ENCODE peak calls at places on chromosomes 6 and 20, in five cellular contexts. One of them, this sample, is unnamed.

GRCh38 chr6:30493643-30494250 is 4.4 kb downstream of the HLA-E start:
- DNase-seq in stomach: no peak
- DNase-seq in prostate gland: no peak
- DNase-seq in thyroid gland: no peak
- DNase-seq in esophagus squamous epithelium: no peak
- DNase-seq in this sample: no peak

GRCh38 chr6:107957165-107957908 is 671 bp downstream of the SEC63 start:
- DNase-seq in stomach: peak
- DNase-seq in thyroid gland: peak
- DNase-seq in esophagus squamous epithelium: no peak
- DNase-seq in prostate gland: peak
- DNase-seq in this sample: peak

GRCh38 chr20:41095110-41095969 is 42.0 kb upstream of the PLCG1 start:
- DNase-seq in thyroid gland: peak
- DNase-seq in esophagus squamous epithelium: no peak
- DNase-seq in prostate gland: peak
- DNase-seq in stomach: peak
- DNase-seq in this sample: peak

GRCh38 chr20:6877633-6878032 is 110.1 kb downstream of the BMP2 start:
- DNase-seq in thyroid gland: no peak
- DNase-seq in stomach: no peak
- DNase-seq in prostate gland: no peak
- DNase-seq in esophagus squamous epithelium: no peak
- DNase-seq in this sample: no peak

GRCh38 chr6:129785081-129785755 is 75.2 kb upstream of the ARHGAP18 start:
- DNase-seq in thyroid gland: no peak
- DNase-seq in esophagus squamous epithelium: no peak
- DNase-seq in stomach: no peak
- DNase-seq in prostate gland: no peak
- DNase-seq in this sample: no peak

GRCh38 chr20:32978009-32978335 is 26.3 kb downstream of the SUN5 start:
- DNase-seq in thyroid gland: no peak
- DNase-seq in prostate gland: no peak
- DNase-seq in stomach: no peak
- DNase-seq in esophagus squamous epithelium: no peak
- DNase-seq in this sample: no peak

GRCh38 chr6:134007077-134007476 is 45.3 kb downstream of the SLC2A12 start:
- DNase-seq in thyroid gland: peak
- DNase-seq in prostate gland: peak
- DNase-seq in stomach: peak
- DNase-seq in esophagus squamous epithelium: no peak
- DNase-seq in this sample: peak

GRCh38 chr6:133921249-133921859 is 31.7 kb upstream of the TBPL1 start:
- DNase-seq in stomach: peak
- DNase-seq in thyroid gland: peak
- DNase-seq in prostate gland: peak
- DNase-seq in esophagus squamous epithelium: peak
- DNase-seq in this sample: peak

GRCh38 chr20:45069261-45069660 is 31.7 kb downstream of the KCNS1 start:
- DNase-seq in stomach: no peak
- DNase-seq in prostate gland: no peak
- DNase-seq in thyroid gland: no peak
- DNase-seq in esophagus squamous epithelium: no peak
- DNase-seq in this sample: no peak

GRCh38 chr20:62519826-62520225 is 44.0 kb upstream of the GATA5 start:
- DNase-seq in thyroid gland: no peak
- DNase-seq in esophagus squamous epithelium: no peak
- DNase-seq in stomach: no peak
- DNase-seq in prostate gland: no peak
- DNase-seq in this sample: no peak

GRCh38 chr20:62522748-62523396 is 47.1 kb upstream of the GATA5 start:
- DNase-seq in esophagus squamous epithelium: no peak
- DNase-seq in prostate gland: no peak
- DNase-seq in stomach: no peak
- DNase-seq in thyroid gland: no peak
- DNase-seq in this sample: no peak

GRCh38 chr20:62524486-62524885 is 48.7 kb upstream of the GATA5 start:
- DNase-seq in esophagus squamous epithelium: no peak
- DNase-seq in stomach: no peak
- DNase-seq in thyroid gland: no peak
- DNase-seq in prostate gland: no peak
- DNase-seq in this sample: no peak

GRCh38 chr20:62525014-62525413 is 49.2 kb upstream of the GATA5 start:
- DNase-seq in thyroid gland: no peak
- DNase-seq in prostate gland: no peak
- DNase-seq in esophagus squamous epithelium: no peak
- DNase-seq in stomach: no peak
- DNase-seq in this sample: no peak

DNA sequence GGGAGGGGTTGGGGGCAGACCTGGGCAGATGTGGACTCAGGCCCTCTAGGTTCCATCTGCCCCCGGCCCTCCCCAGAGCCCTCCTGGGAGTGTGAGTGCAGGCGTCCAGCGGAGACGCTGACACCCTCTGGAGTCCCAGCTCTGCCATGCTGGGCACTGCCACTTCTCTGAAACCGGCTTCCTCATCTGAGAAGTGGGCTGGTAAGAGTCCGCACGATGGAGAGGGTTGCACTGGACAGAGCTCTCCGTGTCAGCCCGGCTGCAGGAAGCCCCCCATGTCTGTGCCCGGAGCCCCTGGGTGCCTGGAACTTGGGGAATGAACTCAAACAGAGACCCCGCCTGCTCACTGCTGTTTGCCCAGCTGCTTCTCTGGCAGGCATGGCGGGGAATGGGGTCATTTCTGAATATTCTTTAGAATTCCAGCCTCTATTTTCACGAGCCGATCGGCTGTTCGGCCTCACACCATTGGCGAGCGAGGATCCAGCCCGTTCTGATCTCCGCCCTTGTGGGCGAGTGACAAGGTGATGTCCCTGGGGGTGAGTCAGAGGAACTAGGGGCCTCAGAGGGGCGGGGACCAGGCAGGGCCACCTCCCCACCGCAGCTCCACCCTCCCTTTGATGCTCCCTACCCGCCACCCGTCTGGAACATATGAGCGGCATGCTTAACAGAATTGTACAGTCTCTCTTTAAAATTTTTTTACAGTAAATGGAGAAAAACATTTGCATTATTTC is 47.8 kb upstream of the GATA5 start:
- DNase-seq in esophagus squamous epithelium: no peak
- DNase-seq in stomach: no peak
- DNase-seq in thyroid gland: no peak
- DNase-seq in prostate gland: no peak
- DNase-seq in this sample: no peak
- TF ChIP-seq POLR2A in esophagus squamous epithelium: no peak
- TF ChIP-seq POLR2A in stomach: no peak
- TF ChIP-seq POLR2A in thyroid gland: no peak
- TF ChIP-seq POLR2A in prostate gland: no peak
- TF ChIP-seq POLR2A in this sample: no peak

GRCh38 chr6:41445268-41445667 is 100.9 kb upstream of the FOXP4 start:
- DNase-seq in thyroid gland: no peak
- DNase-seq in esophagus squamous epithelium: no peak
- DNase-seq in prostate gland: no peak
- DNase-seq in stomach: no peak
- DNase-seq in this sample: no peak

GRCh38 chr6:41440958-41441357 is 105.2 kb upstream of the FOXP4 start:
- DNase-seq in esophagus squamous epithelium: no peak
- DNase-seq in stomach: no peak
- DNase-seq in prostate gland: no peak
- DNase-seq in thyroid gland: no peak
- DNase-seq in this sample: no peak

GRCh38 chr6:41441598-41442205 is 104.5 kb upstream of the FOXP4 start:
- DNase-seq in prostate gland: no peak
- DNase-seq in thyroid gland: peak
- DNase-seq in stomach: no peak
- DNase-seq in esophagus squamous epithelium: no peak
- DNase-seq in this sample: no peak

GRCh38 chr6:41443616-41444525 is 102.3 kb upstream of the FOXP4 start:
- DNase-seq in stomach: no peak
- DNase-seq in esophagus squamous epithelium: no peak
- DNase-seq in prostate gland: no peak
- DNase-seq in thyroid gland: peak
- DNase-seq in this sample: no peak

GRCh38 chr6:41442800-41443501 is 103.2 kb upstream of the FOXP4 start:
- DNase-seq in prostate gland: peak
- DNase-seq in esophagus squamous epithelium: no peak
- DNase-seq in stomach: peak
- DNase-seq in thyroid gland: peak
- DNase-seq in this sample: peak
- TF ChIP-seq CTCF in prostate gland: peak
- TF ChIP-seq CTCF in esophagus squamous epithelium: no peak
- TF ChIP-seq CTCF in stomach: peak
- TF ChIP-seq CTCF in thyroid gland: peak
- TF ChIP-seq CTCF in this sample: peak

DNA sequence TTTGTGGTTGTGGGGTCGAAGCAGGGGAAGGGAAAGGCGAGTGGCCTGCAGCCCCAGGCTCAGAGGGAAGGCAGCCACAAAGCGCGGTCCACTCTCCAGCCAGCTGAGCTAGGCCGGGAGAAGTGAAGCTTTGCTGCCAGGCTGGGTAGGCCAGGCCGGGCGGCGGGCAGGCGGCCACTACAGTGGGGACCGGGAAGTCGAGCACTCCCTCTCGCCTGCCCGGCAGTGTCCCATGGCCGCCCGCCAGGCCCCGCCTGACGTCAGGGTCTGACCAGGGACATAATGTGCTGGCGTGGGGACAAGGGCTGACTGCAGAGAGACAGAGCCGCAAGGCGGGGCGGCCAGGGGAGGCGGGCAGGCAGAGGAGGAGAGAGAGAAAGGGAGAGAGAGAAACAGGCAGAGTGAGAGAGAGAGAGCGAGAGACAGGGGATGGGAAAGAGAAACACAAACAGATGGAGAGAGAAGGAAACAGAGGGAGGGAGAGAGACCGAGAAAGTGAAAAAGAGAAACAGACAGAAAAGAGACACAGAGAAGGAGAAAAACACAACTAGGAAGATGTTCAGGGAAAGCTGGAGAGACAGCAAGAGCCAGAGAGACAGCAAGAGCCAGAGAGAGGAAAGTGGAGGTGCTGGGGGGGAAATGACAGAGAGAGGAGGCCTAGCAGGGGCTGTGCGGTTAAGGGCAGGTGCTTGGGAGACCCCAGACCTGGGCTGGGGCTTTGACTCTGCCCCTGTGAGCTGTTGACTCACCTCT is 94.5 kb upstream of the PTPN1 start:
- DNase-seq in esophagus squamous epithelium: peak
- DNase-seq in thyroid gland: peak
- DNase-seq in prostate gland: peak
- DNase-seq in stomach: peak
- DNase-seq in this sample: peak
- TF ChIP-seq POLR2A in esophagus squamous epithelium: no peak
- TF ChIP-seq POLR2A in thyroid gland: no peak
- TF ChIP-seq POLR2A in prostate gland: peak
- TF ChIP-seq POLR2A in stomach: no peak
- TF ChIP-seq POLR2A in this sample: peak

DNA sequence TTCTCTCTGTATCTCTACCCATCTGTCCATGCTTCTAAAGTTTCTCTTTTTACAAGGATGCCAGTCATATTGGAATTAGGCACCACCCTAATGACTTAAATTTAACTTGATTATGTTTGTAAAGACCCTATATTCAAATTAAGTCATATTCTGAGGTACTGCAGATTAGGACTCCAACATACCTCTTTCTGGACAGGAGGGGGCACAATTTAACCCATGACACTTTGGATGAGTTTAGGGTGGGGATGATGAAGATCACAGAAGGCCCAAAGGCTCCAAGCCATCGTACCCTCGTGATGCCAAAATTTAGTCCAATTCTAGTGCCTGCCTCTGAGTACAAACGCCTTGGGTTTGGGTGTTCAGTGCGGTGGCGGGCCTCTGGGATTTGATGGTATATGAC is 15.0 kb upstream of the NKX2-2 start:
- DNase-seq in stomach: no peak
- DNase-seq in esophagus squamous epithelium: no peak
- DNase-seq in thyroid gland: no peak
- DNase-seq in prostate gland: no peak
- DNase-seq in this sample: no peak
- TF ChIP-seq CTCF in stomach: no peak
- TF ChIP-seq CTCF in esophagus squamous epithelium: no peak
- TF ChIP-seq CTCF in thyroid gland: no peak
- TF ChIP-seq CTCF in prostate gland: no peak
- TF ChIP-seq CTCF in this sample: no peak

DNA sequence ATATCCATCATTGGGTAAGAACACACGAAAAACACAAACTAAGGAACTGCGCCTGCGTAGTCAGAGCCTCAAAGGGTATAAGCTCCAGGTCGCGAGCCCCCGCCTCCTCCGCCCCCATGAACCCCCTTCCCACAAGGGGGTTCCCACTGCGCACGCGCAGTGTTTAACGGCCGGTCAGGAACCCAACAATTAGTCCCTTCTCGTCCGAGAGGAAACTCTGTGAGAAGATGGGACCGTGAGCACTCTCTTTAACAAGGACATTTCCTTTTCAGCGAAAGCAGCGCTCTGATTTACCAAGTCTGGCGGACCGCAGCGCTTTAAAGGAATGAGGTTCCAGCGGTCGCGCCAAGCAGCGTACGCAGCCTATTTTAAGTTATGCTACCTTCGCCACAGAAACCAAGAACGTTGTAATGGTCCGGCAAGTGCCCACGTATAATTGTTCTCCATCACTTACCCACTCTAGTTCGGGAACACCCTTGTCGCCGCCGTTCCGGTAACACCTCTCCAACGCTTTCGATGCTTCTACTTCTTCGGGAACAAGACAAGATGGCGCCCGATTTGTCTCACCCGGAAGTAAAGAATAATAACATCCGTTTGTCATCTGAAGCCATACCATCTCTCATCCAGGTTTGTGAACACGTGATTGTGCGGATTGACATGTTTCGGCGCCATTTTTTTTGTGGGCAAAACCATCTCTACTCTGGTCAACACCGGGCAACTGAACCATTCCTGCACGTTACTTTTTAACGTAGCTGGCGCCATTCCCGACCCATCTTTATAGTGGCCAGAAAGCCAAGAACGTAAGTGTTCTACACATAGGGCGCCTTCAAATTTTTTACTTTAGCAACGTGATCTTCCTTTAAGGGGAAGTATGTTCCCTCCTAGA is at the start of gene PNISR:
- DNase-seq in esophagus squamous epithelium: peak
- DNase-seq in prostate gland: peak
- DNase-seq in thyroid gland: peak
- DNase-seq in stomach: peak
- DNase-seq in this sample: peak
- TF ChIP-seq POLR2A in esophagus squamous epithelium: no peak
- TF ChIP-seq POLR2A in prostate gland: peak
- TF ChIP-seq POLR2A in thyroid gland: no peak
- TF ChIP-seq POLR2A in stomach: no peak
- TF ChIP-seq POLR2A in this sample: peak

GRCh38 chr20:20052074-20052970 is at the start of the genes CFAP61 and CRNKL1:
- DNase-seq in thyroid gland: peak
- DNase-seq in prostate gland: peak
- DNase-seq in stomach: peak
- DNase-seq in esophagus squamous epithelium: peak
- DNase-seq in this sample: peak
- TF ChIP-seq CTCF in thyroid gland: peak
- TF ChIP-seq CTCF in prostate gland: peak
- TF ChIP-seq CTCF in stomach: peak
- TF ChIP-seq CTCF in esophagus squamous epithelium: peak
- TF ChIP-seq CTCF in this sample: no peak

GRCh38 chr6:160992323-160993314 is 1.1 kb downstream of the MAP3K4 start:
- DNase-seq in esophagus squamous epithelium: no peak
- DNase-seq in stomach: peak
- DNase-seq in prostate gland: peak
- DNase-seq in thyroid gland: peak
- DNase-seq in this sample: peak
- TF ChIP-seq POLR2A in esophagus squamous epithelium: no peak
- TF ChIP-seq POLR2A in stomach: no peak
- TF ChIP-seq POLR2A in prostate gland: no peak
- TF ChIP-seq POLR2A in thyroid gland: no peak
- TF ChIP-seq POLR2A in this sample: no peak

This sample was measured in transverse colon.